ENCODE peak calls at places on chromosomes 4 and X, in six cellular contexts. One of them, this sample, is unnamed.

GRCh38 chr4:169115144-169115896 is 105.3 kb upstream of the CBR4 start:
- DNase-seq in H9: no peak
- DNase-seq in endothelial cell: no peak
- DNase-seq in Calu3: peak
- DNase-seq in progenitor cell of endocrine pancreas: no peak
- DNase-seq in sigmoid colon: no peak
- DNase-seq in this sample: no peak

GRCh38 chr4:56127698-56128097 is 179.0 kb downstream of the CEP135 start:
- DNase-seq in progenitor cell of endocrine pancreas: no peak
- DNase-seq in endothelial cell: no peak
- DNase-seq in sigmoid colon: no peak
- DNase-seq in Calu3: no peak
- DNase-seq in H9: no peak
- DNase-seq in this sample: no peak

GRCh38 chrX:123588723-123589122 is 144.1 kb downstream of the THOC2 start:
- DNase-seq in progenitor cell of endocrine pancreas: no peak
- DNase-seq in endothelial cell: no peak
- DNase-seq in H9: no peak
- DNase-seq in sigmoid colon: no peak
- DNase-seq in Calu3: no peak
- DNase-seq in this sample: no peak

GRCh38 chrX:3699841-3700381 is 13.5 kb downstream of the PRKX start:
- DNase-seq in progenitor cell of endocrine pancreas: no peak
- DNase-seq in H9: no peak
- DNase-seq in endothelial cell: no peak
- DNase-seq in sigmoid colon: peak
- DNase-seq in Calu3: no peak
- DNase-seq in this sample: no peak

GRCh38 chr4:94934201-94934600 is 176.4 kb downstream of the BMPR1B start:
- DNase-seq in progenitor cell of endocrine pancreas: no peak
- DNase-seq in sigmoid colon: no peak
- DNase-seq in Calu3: no peak
- DNase-seq in endothelial cell: no peak
- DNase-seq in H9: no peak
- DNase-seq in this sample: no peak

GRCh38 chrX:154030715-154031305 is 11.1 kb upstream of the IRAK1 start:
- DNase-seq in H9: no peak
- DNase-seq in Calu3: no peak
- DNase-seq in sigmoid colon: no peak
- DNase-seq in progenitor cell of endocrine pancreas: no peak
- DNase-seq in endothelial cell: no peak
- DNase-seq in this sample: no peak

GRCh38 chr4:98793658-98794057 is 135.2 kb upstream of the TSPAN5 start:
- DNase-seq in endothelial cell: no peak
- DNase-seq in progenitor cell of endocrine pancreas: no peak
- DNase-seq in H9: no peak
- DNase-seq in sigmoid colon: no peak
- DNase-seq in Calu3: no peak
- DNase-seq in this sample: no peak

GRCh38 chrX:46978341-46979291 is 66.4 kb downstream of the JADE3 start:
- DNase-seq in progenitor cell of endocrine pancreas: peak
- DNase-seq in Calu3: peak
- DNase-seq in endothelial cell: peak
- DNase-seq in H9: peak
- DNase-seq in sigmoid colon: peak
- DNase-seq in this sample: no peak

GRCh38 chrX:17032351-17032750 is 85.9 kb downstream of the REPS2 start:
- DNase-seq in Calu3: peak
- DNase-seq in progenitor cell of endocrine pancreas: no peak
- DNase-seq in endothelial cell: no peak
- DNase-seq in sigmoid colon: no peak
- DNase-seq in H9: no peak
- DNase-seq in this sample: no peak

GRCh38 chrX:108312938-108313337 is 125.3 kb downstream of the COL4A6 start:
- DNase-seq in H9: peak
- DNase-seq in endothelial cell: no peak
- DNase-seq in sigmoid colon: no peak
- DNase-seq in progenitor cell of endocrine pancreas: no peak
- DNase-seq in Calu3: peak
- DNase-seq in this sample: no peak

GRCh38 chrX:68693481-68694410 is 46.3 kb downstream of the STARD8 start:
- DNase-seq in sigmoid colon: peak
- DNase-seq in Calu3: peak
- DNase-seq in endothelial cell: peak
- DNase-seq in H9: peak
- DNase-seq in progenitor cell of endocrine pancreas: peak
- DNase-seq in this sample: no peak

GRCh38 chr4:87118826-87119225 is 101.6 kb downstream of the KLHL8 start:
- DNase-seq in Calu3: no peak
- DNase-seq in H9: no peak
- DNase-seq in endothelial cell: no peak
- DNase-seq in progenitor cell of endocrine pancreas: no peak
- DNase-seq in sigmoid colon: no peak
- DNase-seq in this sample: no peak

GRCh38 chr4:109472343-109472761 is 38.7 kb downstream of the SEC24B start:
- DNase-seq in H9: no peak
- DNase-seq in progenitor cell of endocrine pancreas: no peak
- DNase-seq in endothelial cell: no peak
- DNase-seq in sigmoid colon: no peak
- DNase-seq in Calu3: no peak
- DNase-seq in this sample: no peak

GRCh38 chr4:173521474-173522159 is 8.4 kb downstream of the HAND2 start:
- DNase-seq in endothelial cell: no peak
- DNase-seq in Calu3: no peak
- DNase-seq in sigmoid colon: peak
- DNase-seq in progenitor cell of endocrine pancreas: no peak
- DNase-seq in H9: no peak
- DNase-seq in this sample: no peak

GRCh38 chr4:123896446-123897071 is 500.0 kb downstream of the SPRY1 start:
- DNase-seq in progenitor cell of endocrine pancreas: no peak
- DNase-seq in sigmoid colon: no peak
- DNase-seq in Calu3: no peak
- DNase-seq in endothelial cell: no peak
- DNase-seq in H9: no peak
- DNase-seq in this sample: no peak

GRCh38 chrX:15336023-15336413 is 695 bp upstream of the PIGA start:
- DNase-seq in sigmoid colon: no peak
- DNase-seq in H9: no peak
- DNase-seq in endothelial cell: peak
- DNase-seq in progenitor cell of endocrine pancreas: no peak
- DNase-seq in Calu3: peak
- DNase-seq in this sample: no peak

GRCh38 chrX:31832263-31832662 is 760.4 kb upstream of the FTHL17 start:
- DNase-seq in Calu3: no peak
- DNase-seq in sigmoid colon: no peak
- DNase-seq in progenitor cell of endocrine pancreas: no peak
- DNase-seq in endothelial cell: no peak
- DNase-seq in H9: no peak
- DNase-seq in this sample: no peak

GRCh38 chr4:144687466-144687865 is 41.5 kb downstream of the HHIP start:
- DNase-seq in progenitor cell of endocrine pancreas: no peak
- DNase-seq in H9: no peak
- DNase-seq in sigmoid colon: no peak
- DNase-seq in endothelial cell: no peak
- DNase-seq in Calu3: no peak
- DNase-seq in this sample: no peak

GRCh38 chr4:86606809-86607208 is 12.7 kb downstream of the PTPN13 start:
- DNase-seq in sigmoid colon: no peak
- DNase-seq in progenitor cell of endocrine pancreas: no peak
- DNase-seq in endothelial cell: no peak
- DNase-seq in H9: no peak
- DNase-seq in Calu3: no peak
- DNase-seq in this sample: no peak

GRCh38 chr4:78667337-78667736 is 108.8 kb upstream of the BMP2K start:
- DNase-seq in sigmoid colon: no peak
- DNase-seq in H9: no peak
- DNase-seq in Calu3: no peak
- DNase-seq in endothelial cell: no peak
- DNase-seq in progenitor cell of endocrine pancreas: no peak
- DNase-seq in this sample: no peak
- TF ChIP-seq CTCF in sigmoid colon: no peak
- TF ChIP-seq CTCF in H9: no peak
- TF ChIP-seq CTCF in Calu3: no peak
- TF ChIP-seq CTCF in endothelial cell: no peak
- TF ChIP-seq CTCF in progenitor cell of endocrine pancreas: no peak
- TF ChIP-seq CTCF in this sample: no peak

DNA sequence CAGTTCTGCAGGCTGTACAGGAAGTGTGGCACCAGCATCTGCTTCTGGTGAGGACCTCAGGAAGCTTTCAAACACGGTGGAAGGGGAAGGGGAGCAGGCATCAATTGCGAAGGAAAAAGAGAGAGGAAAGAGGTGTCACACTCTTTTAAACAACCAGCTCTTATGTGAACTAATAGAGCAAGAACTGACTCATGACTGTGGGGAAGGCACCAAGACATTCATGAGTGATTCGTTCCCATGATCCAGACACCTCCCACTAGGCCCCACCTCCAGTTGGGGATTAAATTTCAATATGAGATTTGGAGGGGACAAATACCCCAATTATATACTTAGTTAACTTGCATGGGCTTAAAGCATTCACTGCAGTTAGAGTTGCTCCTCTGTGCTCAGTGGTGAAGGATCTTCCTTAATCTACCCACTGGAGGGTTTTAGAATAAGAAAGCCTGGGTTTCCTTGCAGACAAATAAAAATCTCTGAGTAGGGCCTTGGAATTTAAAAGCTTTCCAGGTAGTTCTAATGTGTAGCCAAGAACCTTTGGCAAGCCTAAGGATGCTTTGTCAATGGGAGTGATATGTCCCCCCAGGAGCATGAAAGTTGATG is 60.0 kb downstream of the SYNPO2 start:
- DNase-seq in progenitor cell of endocrine pancreas: no peak
- DNase-seq in Calu3: no peak
- DNase-seq in sigmoid colon: no peak
- DNase-seq in endothelial cell: no peak
- DNase-seq in H9: no peak
- DNase-seq in this sample: no peak
- TF ChIP-seq CTCF in progenitor cell of endocrine pancreas: no peak
- TF ChIP-seq CTCF in Calu3: no peak
- TF ChIP-seq CTCF in sigmoid colon: no peak
- TF ChIP-seq CTCF in endothelial cell: no peak
- TF ChIP-seq CTCF in H9: no peak
- TF ChIP-seq CTCF in this sample: no peak

DNA sequence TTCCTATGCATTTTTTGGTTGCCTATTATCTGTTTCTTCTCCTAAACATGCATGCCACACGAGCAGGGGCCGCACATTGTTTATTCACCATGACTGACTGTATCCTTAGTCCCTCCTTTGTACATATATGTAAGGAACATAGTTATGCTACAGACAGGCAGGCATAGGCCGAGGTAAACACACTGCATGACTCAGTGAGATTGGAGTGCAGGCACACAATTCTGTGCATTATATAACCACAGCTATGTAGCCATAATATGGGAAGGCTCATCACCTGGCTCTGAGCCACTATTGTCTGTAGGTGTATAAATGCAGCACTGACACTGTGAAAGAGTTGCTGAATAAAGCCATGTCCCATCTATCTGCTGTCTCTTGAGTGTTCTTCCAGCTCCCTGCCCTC is 431.6 kb downstream of the IDS start:
- DNase-seq in H9: no peak
- DNase-seq in endothelial cell: no peak
- DNase-seq in progenitor cell of endocrine pancreas: no peak
- DNase-seq in Calu3: no peak
- DNase-seq in sigmoid colon: no peak
- DNase-seq in this sample: no peak
- TF ChIP-seq CTCF in H9: no peak
- TF ChIP-seq CTCF in endothelial cell: no peak
- TF ChIP-seq CTCF in progenitor cell of endocrine pancreas: no peak
- TF ChIP-seq CTCF in Calu3: no peak
- TF ChIP-seq CTCF in sigmoid colon: no peak
- TF ChIP-seq CTCF in this sample: no peak

GRCh38 chr4:165351359-165352130 is 24.1 kb downstream of the MSMO1 start:
- DNase-seq in endothelial cell: no peak
- DNase-seq in H9: peak
- DNase-seq in Calu3: no peak
- DNase-seq in sigmoid colon: no peak
- DNase-seq in progenitor cell of endocrine pancreas: no peak
- DNase-seq in this sample: no peak

GRCh38 chr4:165347647-165348569 is 20.4 kb downstream of the MSMO1 start:
- DNase-seq in H9: no peak
- DNase-seq in endothelial cell: no peak
- DNase-seq in progenitor cell of endocrine pancreas: no peak
- DNase-seq in Calu3: no peak
- DNase-seq in sigmoid colon: no peak
- DNase-seq in this sample: no peak

GRCh38 chr4:165343353-165344191 is 16.1 kb downstream of the MSMO1 start:
- DNase-seq in H9: no peak
- DNase-seq in endothelial cell: no peak
- DNase-seq in progenitor cell of endocrine pancreas: no peak
- DNase-seq in Calu3: no peak
- DNase-seq in sigmoid colon: no peak
- DNase-seq in this sample: no peak

GRCh38 chr4:165345663-165346417 is 18.4 kb downstream of the MSMO1 start:
- DNase-seq in Calu3: no peak
- DNase-seq in endothelial cell: no peak
- DNase-seq in sigmoid colon: no peak
- DNase-seq in H9: no peak
- DNase-seq in progenitor cell of endocrine pancreas: no peak
- DNase-seq in this sample: no peak
- TF ChIP-seq CTCF in Calu3: no peak
- TF ChIP-seq CTCF in endothelial cell: no peak
- TF ChIP-seq CTCF in sigmoid colon: no peak
- TF ChIP-seq CTCF in H9: peak
- TF ChIP-seq CTCF in progenitor cell of endocrine pancreas: no peak
- TF ChIP-seq CTCF in this sample: peak

GRCh38 chr4:26150948-26151347 is 169.9 kb upstream of the RBPJ start:
- DNase-seq in sigmoid colon: no peak
- DNase-seq in Calu3: no peak
- DNase-seq in H9: no peak
- DNase-seq in progenitor cell of endocrine pancreas: no peak
- DNase-seq in endothelial cell: no peak
- DNase-seq in this sample: no peak
- TF ChIP-seq CTCF in sigmoid colon: no peak
- TF ChIP-seq CTCF in Calu3: no peak
- TF ChIP-seq CTCF in H9: no peak
- TF ChIP-seq CTCF in progenitor cell of endocrine pancreas: no peak
- TF ChIP-seq CTCF in endothelial cell: no peak
- TF ChIP-seq CTCF in this sample: no peak

GRCh38 chr4:76748649-76749048 is 149.3 kb downstream of the SOWAHB start:
- DNase-seq in Calu3: peak
- DNase-seq in H9: no peak
- DNase-seq in sigmoid colon: no peak
- DNase-seq in progenitor cell of endocrine pancreas: no peak
- DNase-seq in endothelial cell: peak
- DNase-seq in this sample: no peak
- TF ChIP-seq CTCF in Calu3: no peak
- TF ChIP-seq CTCF in H9: peak
- TF ChIP-seq CTCF in sigmoid colon: no peak
- TF ChIP-seq CTCF in progenitor cell of endocrine pancreas: peak
- TF ChIP-seq CTCF in endothelial cell: peak
- TF ChIP-seq CTCF in this sample: peak